ENCODE peak calls at places on chromosomes 4 and X, in five cellular contexts. C, W, G, Y and Z are unnamed samples.

GRCh38 chr4:96483308-96484030 is 643.6 kb downstream of the PDHA2 start:
- DNase-seq in C (no peak), W (no peak), G (no peak), Y (no peak), Z (no peak)

GRCh38 chr4:142585411-142585810 is 260.7 kb downstream of the INPP4B start:
- DNase-seq in C (no peak), W (no peak), G (no peak), Y (no peak), Z (no peak)

GRCh38 chrX:142804085-142804484 is 221.6 kb upstream of the SPANXN4 start:
- DNase-seq in C (peak), W (no peak), G (no peak), Y (no peak), Z (no peak)

GRCh38 chr4:104938624-104939023 is 208.1 kb upstream of the TET2 start:
- DNase-seq in C (no peak), W (no peak), G (no peak), Y (no peak), Z (no peak)

GRCh38 chr4:8612646-8613045 is 20.1 kb downstream of the CPZ start:
- DNase-seq in C (no peak), W (no peak), G (no peak), Y (no peak), Z (no peak)

GRCh38 chr4:62543002-62543401 is 1342.9 kb downstream of the ADGRL3 start:
- DNase-seq in C (no peak), W (no peak), G (no peak), Y (no peak), Z (no peak)

GRCh38 chr4:1325681-1326635 is 21.1 kb upstream of the UVSSA start:
- DNase-seq in C (no peak), W (no peak), G (no peak), Y (no peak), Z (no peak)

GRCh38 chrX:7925867-7926472 is 1.2 kb downstream of the PNPLA4 start:
- DNase-seq in C (peak), W (peak), G (peak), Y (peak), Z (peak)

GRCh38 chr4:149631629-149632028 is 184.0 kb downstream of the IQCM start:
- DNase-seq in C (no peak), W (no peak), G (no peak), Y (no peak), Z (no peak)

GRCh38 chr4:158670975-158671664 is 567 bp downstream of the C4orf46 start:
- DNase-seq in C (peak), W (peak), G (peak), Y (peak), Z (peak)

GRCh38 chrX:154490021-154490413 is 412 bp downstream of the SLC10A3 start:
- DNase-seq in C (peak), W (no peak), G (peak), Y (no peak), Z (no peak)

GRCh38 chr4:103008875-103009729 is 10.4 kb downstream of the SLC9B1 start:
- DNase-seq in C (no peak), W (peak), G (peak), Y (peak), Z (peak)

GRCh38 chr4:143335979-143336827 is 473 bp upstream of the GAB1 start:
- DNase-seq in C (peak), W (no peak), G (peak), Y (peak), Z (peak)

GRCh38 chr4:146477054-146477453 is 44.7 kb downstream of the SLC10A7 start:
- DNase-seq in C (no peak), W (no peak), G (no peak), Y (no peak), Z (no peak)

GRCh38 chr4:152063301-152064235 is 302.8 kb upstream of the GATB start:
- DNase-seq in C (no peak), W (no peak), G (no peak), Y (no peak), Z (no peak)

GRCh38 chr4:36841583-36842326 is 402.8 kb upstream of the NWD2 start:
- DNase-seq in C (no peak), W (peak), G (no peak), Y (no peak), Z (no peak)

GRCh38 chr4:2252530-2252924 is 9.4 kb downstream of the MXD4 start:
- DNase-seq in C (no peak), W (no peak), G (no peak), Y (no peak), Z (no peak)

GRCh38 chr4:87961993-87962791 is 13.3 kb upstream of the SPP1 start:
- DNase-seq in C (no peak), W (no peak), G (no peak), Y (no peak), Z (no peak)

GRCh38 chr4:96102541-96103018 is 262.7 kb downstream of the PDHA2 start:
- DNase-seq in C (no peak), W (no peak), G (no peak), Y (no peak), Z (no peak)

GRCh38 chrX:7485041-7485440 is 337.1 kb upstream of the PUDP start:
- DNase-seq in C (no peak), W (no peak), G (no peak), Y (no peak), Z (no peak)

GRCh38 chrX:144219035-144219434 is 335.2 kb downstream of the UBE2NL start:
- DNase-seq in C (peak), W (no peak), G (no peak), Y (no peak), Z (no peak)

GRCh38 chr4:145890689-145891088 is 47.9 kb downstream of the ZNF827 start:
- DNase-seq in C (no peak), W (no peak), G (no peak), Y (no peak), Z (no peak)

GRCh38 chr4:155787113-155787710 is 28.4 kb downstream of the GUCY1B1 start:
- DNase-seq in C (no peak), W (peak), G (peak), Y (peak), Z (no peak)

GRCh38 chrX:91434351-91435168 is at the start of gene PABPC5:
- DNase-seq in C (peak), W (no peak), G (no peak), Y (no peak), Z (no peak)

GRCh38 chr4:126839066-126839465 is 793.7 kb upstream of the INTU start:
- DNase-seq in C (no peak), W (no peak), G (no peak), Y (no peak), Z (no peak)

GRCh38 chrX:40644821-40645358 is 2.5 kb downstream of the CXorf38 start:
- DNase-seq in C (no peak), W (peak), G (no peak), Y (peak), Z (peak)
- H3K4me3 ChIP-seq in C (no peak), W (peak), G (peak), Y (peak), Z (peak)

DNA sequence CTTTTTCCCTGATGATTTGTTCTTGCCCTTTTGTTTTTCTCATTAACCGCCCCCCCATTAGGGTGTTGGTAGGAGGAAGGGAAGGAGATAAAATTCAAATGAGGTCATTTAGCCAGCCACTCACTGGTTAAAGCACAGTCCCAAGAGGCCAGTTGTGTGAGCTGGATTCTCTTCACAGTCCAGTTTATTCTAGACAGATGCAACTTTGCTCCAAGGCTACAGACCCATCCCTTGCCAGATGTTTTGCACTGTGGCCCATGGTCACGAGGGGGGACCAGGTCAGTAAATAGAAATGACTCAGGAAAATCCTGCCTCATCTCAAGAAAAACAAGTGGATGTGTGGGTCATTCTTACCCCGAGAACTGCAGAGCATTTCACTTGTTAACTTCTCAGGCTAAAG is 20.5 kb upstream of the VEGFD start:
- DNase-seq in C (no peak), W (no peak), G (no peak), Y (no peak), Z (peak)
- TF ChIP-seq MAX in C (no peak), W (no peak), G (no peak), Y (no peak), Z (no peak)

GRCh38 chr4:128428397-128428796 is 140.8 kb upstream of the PGRMC2 start:
- DNase-seq in C (no peak), W (no peak), G (no peak), Y (no peak), Z (no peak)

GRCh38 chr4:128424524-128425195 is 137.0 kb upstream of the PGRMC2 start:
- DNase-seq in C (no peak), W (no peak), G (no peak), Y (no peak), Z (no peak)

GRCh38 chr4:128427832-128428366 is 140.3 kb upstream of the PGRMC2 start:
- DNase-seq in C (no peak), W (no peak), G (peak), Y (peak), Z (peak)
- TF ChIP-seq HDAC2 in C (no peak), W (no peak), G (no peak), Y (no peak), Z (no peak)

DNA sequence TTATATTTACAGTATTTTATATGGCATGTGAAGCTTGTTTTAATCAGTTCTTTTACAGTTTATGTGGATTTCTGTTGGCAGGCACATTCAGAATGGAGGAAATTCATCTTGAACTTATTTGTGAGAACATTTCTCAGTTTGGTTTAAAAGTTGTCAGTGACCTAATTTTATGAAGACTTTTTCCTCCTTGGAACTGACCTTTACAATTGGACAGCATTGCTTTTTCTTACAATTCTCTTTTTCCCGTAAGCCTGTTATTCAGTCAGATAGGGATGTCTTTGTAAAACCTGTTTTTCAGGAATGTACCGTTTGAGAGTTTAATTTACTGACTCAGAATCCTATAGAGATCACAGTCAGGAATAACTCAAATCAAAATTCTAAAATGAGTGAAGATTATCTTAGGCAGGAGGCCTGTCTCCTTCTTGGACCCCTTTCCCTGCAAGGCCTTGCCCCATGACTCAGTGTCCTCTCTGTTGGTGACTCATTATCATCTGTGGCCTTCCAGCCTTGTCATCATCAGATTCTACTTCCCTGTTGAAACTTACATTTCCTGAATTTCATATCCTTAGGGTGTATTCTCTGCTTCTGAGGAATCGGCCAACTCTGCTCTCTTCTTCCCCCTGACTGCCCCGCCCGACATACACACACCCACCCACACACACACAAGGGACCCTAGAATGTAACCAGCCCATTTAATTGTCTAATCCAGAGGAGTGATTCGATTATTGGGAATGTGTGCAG is 99.7 kb downstream of the ARHGAP10 start:
- DNase-seq in C (no peak), W (no peak), G (peak), Y (no peak), Z (no peak)
- H3K4me3 ChIP-seq in C (no peak), W (no peak), G (no peak), Y (no peak), Z (no peak)

GRCh38 chr4:125551451-125551850 is 236.7 kb downstream of the FAT4 start:
- DNase-seq in C (no peak), W (no peak), G (no peak), Y (no peak), Z (no peak)
- TF ChIP-seq MAX in C (no peak), W (no peak), G (no peak), Y (no peak), Z (no peak)

GRCh38 chrX:69285881-69286545 is 120.8 kb upstream of the PJA1 start:
- DNase-seq in C (peak), W (no peak), G (peak), Y (no peak), Z (peak)
- TF ChIP-seq HDAC2 in C (no peak), W (no peak), G (no peak), Y (no peak), Z (no peak)

GRCh38 chr4:130820448-130820847 is 1724.5 kb downstream of the C4orf33 start:
- DNase-seq in C (no peak), W (no peak), G (no peak), Y (no peak), Z (no peak)
- H3K4me3 ChIP-seq in C (no peak), W (no peak), G (no peak), Y (no peak), Z (no peak)

DNA sequence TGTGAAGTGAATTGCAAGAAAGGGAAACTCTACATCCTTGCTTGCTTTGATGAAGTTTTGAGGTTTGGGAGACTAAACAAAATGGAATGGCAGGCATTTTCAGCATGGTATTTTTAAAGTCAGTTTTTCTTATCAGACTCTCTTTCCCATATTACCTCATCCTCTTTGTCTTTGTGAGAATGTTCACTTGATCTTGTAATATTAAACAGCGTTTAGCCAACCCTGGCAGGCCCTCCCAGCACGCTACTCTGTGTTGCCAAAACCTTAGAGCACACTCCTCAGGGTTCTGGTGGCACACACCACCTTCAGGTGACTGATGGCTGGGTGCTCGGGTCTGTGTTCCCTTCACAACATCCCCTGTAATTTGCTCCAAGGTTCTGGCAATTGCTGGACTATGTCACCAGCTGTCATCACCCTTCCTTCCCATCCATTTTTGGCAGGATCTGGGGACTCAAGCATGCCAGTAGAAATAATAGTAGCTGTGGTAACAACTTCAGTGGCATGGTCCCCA is 273.3 kb downstream of the DCTD start:
- DNase-seq in C (no peak), W (no peak), G (no peak), Y (no peak), Z (no peak)
- TF ChIP-seq MAX in C (no peak), W (no peak), G (no peak), Y (no peak), Z (no peak)

DNA sequence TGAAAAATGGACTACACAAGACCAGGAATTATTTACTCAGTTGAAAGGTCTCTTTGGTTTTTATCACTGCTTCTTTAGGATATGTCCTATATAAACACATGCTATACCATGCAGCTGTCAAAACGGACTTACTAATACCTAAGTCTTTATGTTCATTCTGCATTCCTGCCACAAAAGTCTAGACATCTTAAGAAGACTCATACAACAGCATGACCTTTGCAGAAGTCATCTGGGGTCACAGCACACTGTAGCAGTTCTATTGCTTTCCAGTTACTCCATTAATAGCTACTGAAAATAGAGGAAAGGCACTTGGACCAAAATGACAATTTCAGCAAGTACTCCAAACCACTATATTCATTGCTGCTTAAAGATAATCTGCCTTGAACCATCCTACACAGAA is 53.2 kb downstream of the DDX60 start:
- DNase-seq in C (no peak), W (no peak), G (no peak), Y (no peak), Z (no peak)
- TF ChIP-seq HDAC2 in C (no peak), W (no peak), G (no peak), Y (no peak), Z (no peak)